ENCODE peak calls at places on chromosomes 3 and 15, in seven cellular contexts. U is nephron progenitor cell, J is mucosa of descending colon, W is kidney epithelial cell, L is left lung, F is astrocyte, I is foreskin fibroblast. V is an unnamed sample.

GRCh38 chr15:45550436-45550835 is 27.9 kb upstream of the SLC30A4 start:
- DNase-seq in L (no peak), U (no peak), J (no peak), I (peak; percentile 14), F (peak; percentile 22), W (no peak), V (peak; percentile 53)

GRCh38 chr3:192514081-192514753 is 213.1 kb downstream of the FGF12 start:
- DNase-seq in F (peak; percentile 33), J (peak; percentile 14), W (peak; percentile 7), I (no peak), L (no peak), U (peak; percentile 72), V (no peak)

GRCh38 chr3:45092132-45093031 is 53.8 kb downstream of the CDCP1 start:
- DNase-seq in I (peak; percentile 36), J (peak; percentile 74), F (peak; percentile 93), W (peak; percentile 96), U (peak; percentile 40), L (no peak), V (peak; percentile 88)

GRCh38 chr3:55402886-55403605 is 84.1 kb downstream of the WNT5A start:
- DNase-seq in J (no peak), L (no peak), W (peak; percentile 52), I (peak; percentile 43), F (peak; percentile 34), U (no peak), V (no peak)

GRCh38 chr3:170044795-170045244 is 7.0 kb downstream of the GPR160 start:
- DNase-seq in I (no peak), J (no peak), L (no peak), U (no peak), F (no peak), W (no peak), V (no peak)

GRCh38 chr15:64216722-64217428 is 54.1 kb upstream of the PPIB start:
- DNase-seq in W (no peak), U (no peak), F (no peak), I (no peak), L (no peak), J (no peak), V (no peak)

GRCh38 chr3:56573501-56573900 is 16.5 kb downstream of the CCDC66 start:
- DNase-seq in L (no peak), U (no peak), J (no peak), W (no peak), F (no peak), I (no peak), V (no peak)

GRCh38 chr3:125351814-125352456 is 23.2 kb downstream of the ZNF148 start:
- DNase-seq in F (peak; percentile 62), I (no peak), L (no peak), J (no peak), U (no peak), W (no peak), V (peak; percentile 20)

GRCh38 chr15:41988896-41989572 is 16.7 kb upstream of the EHD4 start:
- DNase-seq in J (no peak), U (no peak), L (no peak), W (no peak), I (no peak), F (no peak), V (no peak)

GRCh38 chr3:78101363-78101762 is 1061.5 kb downstream of the ROBO2 start:
- DNase-seq in L (no peak), I (peak; percentile 47), U (no peak), W (peak; percentile 74), J (no peak), F (peak; percentile 96), V (peak; percentile 42)

GRCh38 chr15:60396100-60396499 is 1.7 kb downstream of the ANXA2 start:
- DNase-seq in J (no peak), W (no peak), I (no peak), F (no peak), U (no peak), L (no peak), V (no peak)

GRCh38 chr15:61084944-61085367 is 144.1 kb downstream of the RORA start:
- DNase-seq in W (no peak), F (no peak), U (peak; percentile 46), I (no peak), L (no peak), J (no peak), V (no peak)

GRCh38 chr3:143000525-143000924 is 845 bp upstream of the U2SURP start:
- DNase-seq in W (peak; percentile 62), I (peak; percentile 24), U (no peak), F (peak; percentile 74), L (peak; percentile 35), J (no peak), V (peak; percentile 15)

GRCh38 chr15:82538961-82539689 is 1.1 kb downstream of the RPS17 start:
- DNase-seq in W (no peak), F (no peak), U (peak; percentile 20), I (no peak), L (no peak), J (peak; percentile 29), V (no peak)

GRCh38 chr3:171878441-171879225 is 35.5 kb downstream of the TMEM212 start:
- DNase-seq in F (peak; percentile 83), U (no peak), J (no peak), L (no peak), I (no peak), W (no peak), V (no peak)

GRCh38 chr3:120093923-120094775 is at the start of gene GSK3B:
- DNase-seq in L (peak; percentile 82), W (no peak), J (peak; percentile 99), I (no peak), F (no peak), U (peak; percentile 99), V (peak; percentile 68)

GRCh38 chr3:9969632-9970019 is 17.0 kb downstream of the EMC3 start:
- DNase-seq in L (no peak), F (no peak), U (no peak), I (no peak), W (no peak), J (no peak), V (no peak)

GRCh38 chr3:126538316-126538715 is 14.4 kb downstream of the CHST13 start:
- DNase-seq in L (peak; percentile 26), I (no peak), F (no peak), W (no peak), J (no peak), U (no peak), V (no peak)

GRCh38 chr3:71066849-71067261 is 516.7 kb downstream of the FOXP1 start:
- DNase-seq in L (no peak), J (no peak), I (no peak), W (no peak), U (no peak), F (peak; percentile 66), V (no peak)

GRCh38 chr3:49723301-49723630 is 485 bp downstream of the GMPPB start:
- DNase-seq in I (no peak), U (peak; percentile 48), W (no peak), F (peak; percentile 29), J (peak; percentile 88), L (peak; percentile 78), V (peak; percentile 36)

DNA sequence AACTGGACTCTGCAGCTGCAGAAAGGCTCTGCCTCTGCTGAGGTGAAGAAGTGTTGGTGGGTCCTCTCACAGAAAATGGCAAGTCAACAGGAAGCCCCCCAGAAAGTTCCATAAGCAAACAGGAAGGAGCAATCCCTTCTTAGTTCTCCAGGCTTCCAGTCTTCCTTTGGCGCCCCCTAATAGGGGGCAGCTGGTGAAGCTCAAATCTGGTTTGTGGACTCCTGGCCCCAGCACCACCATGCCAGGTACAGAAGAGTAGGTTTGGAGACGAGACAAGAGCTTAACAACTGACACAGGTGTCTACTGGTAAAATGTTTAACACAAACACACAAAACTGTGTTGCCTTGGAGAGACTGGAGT is 35.5 kb downstream of the LEO1 start:
- DNase-seq in U (no peak), L (no peak), W (no peak), F (no peak), J (no peak), I (no peak), V (no peak)
- TF ChIP-seq CTCF in U (no peak), L (no peak), W (no peak), F (no peak), J (no peak), I (no peak), V (peak; percentile 30)

GRCh38 chr3:188280627-188281026 is 126.7 kb downstream of the LPP start:
- DNase-seq in F (no peak), I (no peak), W (no peak), J (no peak), L (no peak), U (no peak), V (no peak)

GRCh38 chr3:188282871-188283270 is 128.9 kb downstream of the LPP start:
- DNase-seq in W (no peak), I (no peak), U (peak; percentile 30), J (no peak), L (no peak), F (no peak), V (no peak)

GRCh38 chr3:188286087-188286513 is 132.1 kb downstream of the LPP start:
- DNase-seq in J (no peak), I (peak; percentile 99), U (no peak), F (peak; percentile 100), W (peak; percentile 99), L (no peak), V (peak; percentile 98)

GRCh38 chr3:188284455-188285212 is 130.7 kb downstream of the LPP start:
- DNase-seq in I (no peak), J (no peak), F (no peak), U (no peak), W (no peak), L (no peak), V (no peak)

DNA sequence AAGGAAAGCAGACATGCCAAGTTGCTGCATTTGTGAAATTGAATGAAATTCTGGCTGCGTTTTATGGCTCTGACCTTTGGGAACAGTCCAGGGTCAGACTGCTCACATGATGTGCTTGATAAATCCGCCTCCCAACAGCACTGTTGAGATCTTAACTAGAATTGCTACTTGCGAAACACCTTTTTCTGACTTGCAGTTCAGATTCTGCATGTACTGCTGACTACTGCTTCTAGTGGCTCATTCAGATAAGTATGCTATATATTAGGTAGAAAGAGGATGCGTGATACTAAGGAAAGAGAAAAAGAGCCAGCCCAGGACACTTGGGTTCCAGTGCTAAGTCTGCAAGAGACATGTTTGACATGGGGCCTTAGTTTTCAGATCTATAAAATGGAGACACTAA is 129.4 kb downstream of the LPP start:
- DNase-seq in I (peak; percentile 74), W (no peak), J (no peak), U (no peak), L (no peak), F (no peak), V (no peak)
- TF ChIP-seq CTCF in I (no peak), W (peak; percentile 20), J (no peak), U (no peak), L (no peak), F (peak; percentile 7), V (peak; percentile 34)

GRCh38 chr3:82640254-82640653 is 878.8 kb upstream of the GBE1 start:
- DNase-seq in F (no peak), W (no peak), I (no peak), L (no peak), J (no peak), U (no peak), V (no peak)

GRCh38 chr3:82641701-82642100 is 880.3 kb upstream of the GBE1 start:
- DNase-seq in F (peak; percentile 70), W (no peak), I (no peak), L (no peak), U (no peak), J (no peak), V (no peak)

GRCh38 chr3:82643948-82644347 is 882.5 kb upstream of the GBE1 start:
- DNase-seq in U (no peak), L (no peak), F (peak; percentile 2), W (no peak), I (no peak), J (no peak), V (no peak)
- TF ChIP-seq CTCF in U (peak; percentile 10), L (no peak), F (no peak), W (no peak), I (no peak), J (no peak), V (no peak)

GRCh38 chr3:135007622-135008021 is 212.6 kb downstream of the EPHB1 start:
- DNase-seq in I (peak; percentile 1), J (no peak), W (peak; percentile 4), U (no peak), L (no peak), F (no peak), V (peak; percentile 71)
- TF ChIP-seq CTCF in I (no peak), J (no peak), W (no peak), U (no peak), L (no peak), F (no peak), V (no peak)

V was measured in HFFc6.